ENCODE peak calls at places on chromosomes 12 and 14, in eight cellular contexts. One of them, this sample, is unnamed.
A peak's percentile ranks its signal among the peaks of the same experiment; 100 is the strongest.

GRCh38 chr12:10167588-10167987 is 4.3 kb downstream of the OLR1 start:
- DNase-seq in gastrocnemius medialis: no peak
- DNase-seq in PC-3: no peak
- DNase-seq in IMR-90: no peak
- DNase-seq in ovary: no peak
- DNase-seq in AG10803: no peak
- DNase-seq in HL-60: peak; percentile 68
- DNase-seq in upper lobe of right lung: no peak
- DNase-seq in this sample: no peak

GRCh38 chr12:29763301-29763683 is 20.4 kb downstream of the TMTC1 start:
- DNase-seq in PC-3: no peak
- DNase-seq in gastrocnemius medialis: no peak
- DNase-seq in AG10803: no peak
- DNase-seq in upper lobe of right lung: no peak
- DNase-seq in HL-60: no peak
- DNase-seq in IMR-90: no peak
- DNase-seq in ovary: no peak
- DNase-seq in this sample: peak; percentile 44

GRCh38 chr12:75611041-75611440 is 99.6 kb upstream of the KRR1 start:
- DNase-seq in AG10803: no peak
- DNase-seq in HL-60: no peak
- DNase-seq in gastrocnemius medialis: no peak
- DNase-seq in IMR-90: no peak
- DNase-seq in upper lobe of right lung: no peak
- DNase-seq in ovary: no peak
- DNase-seq in PC-3: no peak
- DNase-seq in this sample: no peak

GRCh38 chr14:54025661-54026060 is 69.0 kb upstream of the BMP4 start:
- DNase-seq in gastrocnemius medialis: no peak
- DNase-seq in ovary: no peak
- DNase-seq in upper lobe of right lung: no peak
- DNase-seq in HL-60: no peak
- DNase-seq in AG10803: no peak
- DNase-seq in IMR-90: peak; percentile 5
- DNase-seq in PC-3: peak; percentile 94
- DNase-seq in this sample: peak; percentile 11

GRCh38 chr12:74449872-74450271 is 87.8 kb upstream of the ATXN7L3B start:
- DNase-seq in AG10803: peak; percentile 15
- DNase-seq in HL-60: no peak
- DNase-seq in PC-3: peak; percentile 60
- DNase-seq in IMR-90: peak; percentile 71
- DNase-seq in gastrocnemius medialis: no peak
- DNase-seq in upper lobe of right lung: no peak
- DNase-seq in ovary: no peak
- DNase-seq in this sample: no peak

GRCh38 chr14:100905166-100905565 is 1.6 kb upstream of the RTL1 start:
- DNase-seq in HL-60: no peak
- DNase-seq in gastrocnemius medialis: no peak
- DNase-seq in AG10803: no peak
- DNase-seq in IMR-90: no peak
- DNase-seq in PC-3: no peak
- DNase-seq in upper lobe of right lung: no peak
- DNase-seq in ovary: no peak
- DNase-seq in this sample: no peak

GRCh38 chr12:81284137-81284536 is 206.3 kb downstream of the ACSS3 start:
- DNase-seq in AG10803: no peak
- DNase-seq in IMR-90: peak; percentile 4
- DNase-seq in PC-3: peak; percentile 8
- DNase-seq in HL-60: no peak
- DNase-seq in gastrocnemius medialis: no peak
- DNase-seq in ovary: no peak
- DNase-seq in upper lobe of right lung: no peak
- DNase-seq in this sample: no peak

GRCh38 chr12:12221560-12221959 is 45.3 kb downstream of the LRP6 start:
- DNase-seq in gastrocnemius medialis: no peak
- DNase-seq in HL-60: no peak
- DNase-seq in IMR-90: no peak
- DNase-seq in AG10803: no peak
- DNase-seq in upper lobe of right lung: no peak
- DNase-seq in PC-3: no peak
- DNase-seq in ovary: no peak
- DNase-seq in this sample: no peak

GRCh38 chr14:99039316-99040041 is 232.5 kb downstream of the BCL11B start:
- DNase-seq in IMR-90: no peak
- DNase-seq in gastrocnemius medialis: no peak
- DNase-seq in AG10803: no peak
- DNase-seq in upper lobe of right lung: no peak
- DNase-seq in ovary: no peak
- DNase-seq in HL-60: no peak
- DNase-seq in PC-3: no peak
- DNase-seq in this sample: no peak

GRCh38 chr12:40013847-40014246 is 92.0 kb downstream of the SLC2A13 start:
- DNase-seq in ovary: no peak
- DNase-seq in HL-60: no peak
- DNase-seq in IMR-90: no peak
- DNase-seq in gastrocnemius medialis: no peak
- DNase-seq in AG10803: no peak
- DNase-seq in upper lobe of right lung: no peak
- DNase-seq in PC-3: no peak
- DNase-seq in this sample: no peak

GRCh38 chr12:51023625-51024395 is 2.4 kb downstream of the SLC11A2 start:
- DNase-seq in ovary: no peak
- DNase-seq in gastrocnemius medialis: no peak
- DNase-seq in upper lobe of right lung: no peak
- DNase-seq in IMR-90: peak; percentile 27
- DNase-seq in HL-60: no peak
- DNase-seq in AG10803: no peak
- DNase-seq in PC-3: peak; percentile 33
- DNase-seq in this sample: no peak

GRCh38 chr14:106665814-106666213 is 1139.4 kb downstream of the TMEM121 start:
- DNase-seq in gastrocnemius medialis: no peak
- DNase-seq in upper lobe of right lung: no peak
- DNase-seq in IMR-90: no peak
- DNase-seq in PC-3: no peak
- DNase-seq in ovary: no peak
- DNase-seq in HL-60: no peak
- DNase-seq in AG10803: no peak
- DNase-seq in this sample: no peak

GRCh38 chr12:107557026-107557425 is 128.6 kb upstream of the PWP1 start:
- DNase-seq in gastrocnemius medialis: no peak
- DNase-seq in ovary: no peak
- DNase-seq in AG10803: no peak
- DNase-seq in PC-3: no peak
- DNase-seq in IMR-90: no peak
- DNase-seq in upper lobe of right lung: no peak
- DNase-seq in HL-60: no peak
- DNase-seq in this sample: no peak

GRCh38 chr12:1993871-1994371 is 10.3 kb downstream of the DCP1B start:
- DNase-seq in upper lobe of right lung: no peak
- DNase-seq in ovary: no peak
- DNase-seq in gastrocnemius medialis: no peak
- DNase-seq in HL-60: peak; percentile 80
- DNase-seq in AG10803: peak; percentile 84
- DNase-seq in IMR-90: peak; percentile 95
- DNase-seq in PC-3: peak; percentile 46
- DNase-seq in this sample: peak; percentile 56

GRCh38 chr12:14408208-14408607 is 42.7 kb downstream of the ATF7IP start:
- DNase-seq in ovary: no peak
- DNase-seq in IMR-90: peak; percentile 50
- DNase-seq in upper lobe of right lung: no peak
- DNase-seq in gastrocnemius medialis: no peak
- DNase-seq in HL-60: no peak
- DNase-seq in PC-3: peak; percentile 15
- DNase-seq in AG10803: peak; percentile 40
- DNase-seq in this sample: peak; percentile 16

GRCh38 chr14:81946808-81947798 is 413.4 kb upstream of the SEL1L start:
- DNase-seq in gastrocnemius medialis: no peak
- DNase-seq in HL-60: no peak
- DNase-seq in IMR-90: no peak
- DNase-seq in PC-3: no peak
- DNase-seq in upper lobe of right lung: no peak
- DNase-seq in AG10803: no peak
- DNase-seq in ovary: no peak
- DNase-seq in this sample: no peak

GRCh38 chr12:64147011-64147671 is 75.0 kb downstream of the KICS2 start:
- DNase-seq in ovary: no peak
- DNase-seq in AG10803: no peak
- DNase-seq in HL-60: no peak
- DNase-seq in gastrocnemius medialis: no peak
- DNase-seq in IMR-90: no peak
- DNase-seq in PC-3: no peak
- DNase-seq in upper lobe of right lung: no peak
- DNase-seq in this sample: no peak

GRCh38 chr14:71321556-71322315 is 414.5 kb downstream of the PCNX1 start:
- DNase-seq in PC-3: peak; percentile 94
- DNase-seq in gastrocnemius medialis: no peak
- DNase-seq in upper lobe of right lung: no peak
- DNase-seq in IMR-90: peak; percentile 63
- DNase-seq in AG10803: peak; percentile 64
- DNase-seq in ovary: no peak
- DNase-seq in HL-60: no peak
- DNase-seq in this sample: peak; percentile 67

GRCh38 chr14:75125617-75126016 is 1.2 kb downstream of the NEK9 start:
- DNase-seq in IMR-90: peak; percentile 85
- DNase-seq in AG10803: peak; percentile 77
- DNase-seq in HL-60: peak; percentile 30
- DNase-seq in ovary: no peak
- DNase-seq in gastrocnemius medialis: no peak
- DNase-seq in upper lobe of right lung: no peak
- DNase-seq in PC-3: peak; percentile 58
- DNase-seq in this sample: peak; percentile 86

GRCh38 chr12:117890137-117890536 is 78.7 kb downstream of the KSR2 start:
- DNase-seq in gastrocnemius medialis: no peak
- DNase-seq in PC-3: peak; percentile 29
- DNase-seq in IMR-90: no peak
- DNase-seq in HL-60: no peak
- DNase-seq in upper lobe of right lung: no peak
- DNase-seq in AG10803: no peak
- DNase-seq in ovary: no peak
- DNase-seq in this sample: no peak

DNA sequence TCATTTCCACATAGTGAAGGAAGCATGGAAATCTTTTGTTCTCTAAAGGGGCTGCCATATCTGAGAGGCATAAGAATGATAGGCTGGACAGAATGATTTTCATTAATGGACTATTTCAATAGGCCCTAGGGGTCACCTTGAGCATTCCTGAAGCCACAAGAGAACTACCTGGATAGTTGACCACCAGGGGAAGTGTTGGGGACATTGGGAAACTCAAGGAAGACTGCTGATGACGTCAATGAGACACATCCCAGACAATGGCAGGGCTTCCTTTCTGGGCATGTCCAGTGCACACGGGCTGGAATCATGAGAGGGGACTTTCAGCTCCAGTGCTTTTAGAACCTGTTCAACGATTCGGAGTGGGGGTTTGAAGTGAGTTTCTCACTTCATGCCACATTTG is 48.8 kb upstream of the CHST11 start:
- DNase-seq in HL-60: no peak
- DNase-seq in AG10803: no peak
- DNase-seq in IMR-90: no peak
- DNase-seq in ovary: no peak
- DNase-seq in PC-3: no peak
- DNase-seq in gastrocnemius medialis: no peak
- DNase-seq in upper lobe of right lung: no peak
- DNase-seq in this sample: no peak
- TF ChIP-seq CTCF in HL-60: no peak
- TF ChIP-seq CTCF in AG10803: no peak
- TF ChIP-seq CTCF in IMR-90: no peak
- TF ChIP-seq CTCF in ovary: no peak
- TF ChIP-seq CTCF in PC-3: no peak
- TF ChIP-seq CTCF in gastrocnemius medialis: no peak
- TF ChIP-seq CTCF in upper lobe of right lung: no peak
- TF ChIP-seq CTCF in this sample: no peak

DNA sequence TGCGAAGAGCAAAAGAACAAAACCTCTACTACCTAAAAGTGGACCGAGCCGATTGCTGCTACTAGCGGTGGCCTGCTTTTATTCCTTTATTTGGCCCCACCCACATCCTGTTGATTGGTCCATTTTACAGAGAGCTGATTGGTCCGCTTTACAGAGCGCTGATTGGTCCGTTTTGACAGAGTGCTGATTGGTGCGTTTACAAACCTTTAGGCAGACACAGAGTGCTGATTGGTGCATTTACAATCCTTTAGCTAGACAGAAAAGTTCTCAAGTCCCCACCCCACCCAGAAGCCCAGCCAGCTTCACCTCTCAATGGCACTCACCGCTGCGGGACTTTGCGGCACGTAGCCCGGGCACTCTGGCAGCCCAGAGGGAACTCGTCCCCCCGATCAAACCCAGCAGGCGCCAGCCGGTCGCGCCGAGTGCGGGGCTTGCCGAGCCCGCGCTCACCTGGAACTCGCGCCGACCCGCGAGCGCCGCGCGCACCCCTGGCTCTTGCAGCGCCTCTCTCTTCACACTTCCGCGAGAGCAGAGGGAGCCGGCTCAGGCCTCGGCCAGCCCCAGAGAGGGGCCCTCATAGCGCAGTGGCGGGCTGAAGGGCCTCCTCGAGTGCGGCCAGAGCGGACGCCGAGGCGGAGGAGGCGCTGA is 8.7 kb upstream of the FGD4 start:
- DNase-seq in gastrocnemius medialis: no peak
- DNase-seq in AG10803: no peak
- DNase-seq in HL-60: peak; percentile 44
- DNase-seq in ovary: peak; percentile 57
- DNase-seq in IMR-90: no peak
- DNase-seq in PC-3: no peak
- DNase-seq in upper lobe of right lung: peak; percentile 86
- DNase-seq in this sample: no peak
- H3K4me3 ChIP-seq in gastrocnemius medialis: peak overlapping the region; percentile 45
- H3K4me3 ChIP-seq in AG10803: peak overlapping the region; percentile 26
- H3K4me3 ChIP-seq in HL-60: peak overlapping the region; percentile 12
- H3K4me3 ChIP-seq in ovary: peak overlapping the region; percentile 41
- H3K4me3 ChIP-seq in IMR-90: peak overlapping the region; percentile 27
- H3K4me3 ChIP-seq in PC-3: no peak overlapping the region
- H3K4me3 ChIP-seq in upper lobe of right lung: peak overlapping the region; percentile 46
- H3K4me3 ChIP-seq in this sample: peak overlapping the region; percentile 44

GRCh38 chr12:113316155-113316554 is 18.8 kb downstream of the SLC8B1 start:
- DNase-seq in gastrocnemius medialis: no peak
- DNase-seq in PC-3: no peak
- DNase-seq in ovary: no peak
- DNase-seq in AG10803: no peak
- DNase-seq in HL-60: no peak
- DNase-seq in IMR-90: no peak
- DNase-seq in upper lobe of right lung: no peak
- DNase-seq in this sample: no peak
- TF ChIP-seq CTCF in gastrocnemius medialis: no peak
- TF ChIP-seq CTCF in PC-3: peak; percentile 48
- TF ChIP-seq CTCF in ovary: no peak
- TF ChIP-seq CTCF in AG10803: peak; percentile 10
- TF ChIP-seq CTCF in HL-60: no peak
- TF ChIP-seq CTCF in IMR-90: no peak
- TF ChIP-seq CTCF in upper lobe of right lung: no peak
- TF ChIP-seq CTCF in this sample: no peak

DNA sequence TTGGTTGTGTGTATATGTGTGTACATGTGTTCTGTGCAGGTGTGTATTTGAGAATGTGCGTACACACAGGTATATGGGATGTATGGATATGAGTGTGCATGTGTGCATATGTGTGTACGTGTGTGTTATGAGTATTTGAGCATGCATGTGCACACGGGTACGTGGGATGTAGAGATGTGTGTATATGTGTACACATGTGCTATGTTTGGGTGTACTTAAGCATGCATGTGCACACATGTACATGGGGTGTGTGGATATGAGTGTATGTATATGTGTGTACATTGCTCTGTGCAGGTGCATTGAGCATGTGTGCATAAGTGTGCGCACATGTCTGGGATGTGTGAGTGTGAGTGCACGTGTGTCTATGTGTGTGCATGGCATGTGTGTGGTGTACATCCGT is 34.3 kb upstream of the SFSWAP start:
- DNase-seq in AG10803: no peak
- DNase-seq in gastrocnemius medialis: no peak
- DNase-seq in ovary: no peak
- DNase-seq in IMR-90: no peak
- DNase-seq in HL-60: no peak
- DNase-seq in PC-3: no peak
- DNase-seq in upper lobe of right lung: no peak
- DNase-seq in this sample: no peak
- H3K4me3 ChIP-seq in AG10803: no peak overlapping the region
- H3K4me3 ChIP-seq in gastrocnemius medialis: no peak overlapping the region
- H3K4me3 ChIP-seq in ovary: no peak overlapping the region
- H3K4me3 ChIP-seq in IMR-90: no peak overlapping the region
- H3K4me3 ChIP-seq in HL-60: no peak overlapping the region
- H3K4me3 ChIP-seq in PC-3: no peak overlapping the region
- H3K4me3 ChIP-seq in upper lobe of right lung: no peak overlapping the region
- H3K4me3 ChIP-seq in this sample: no peak overlapping the region